ENCODE peak calls at places on chromosomes 13 and 19, in six cellular contexts. B, U, K, J, W and Q are unnamed samples.

GRCh38 chr19:1424182-1424955 is 13.8 kb upstream of the RPS15 start:
- DNase-seq in B (no peak), U (no peak), K (no peak), J (no peak), W (no peak), Q (no peak)

GRCh38 chr19:17576758-17577532 is 21.5 kb downstream of the COLGALT1 start:
- DNase-seq in B (peak), U (peak), K (no peak), J (no peak), W (peak), Q (no peak)

GRCh38 chr19:9945319-9945966 is 9.1 kb upstream of the OLFM2 start:
- DNase-seq in B (peak), U (peak), K (no peak), J (peak), W (peak), Q (peak)

GRCh38 chr19:12295191-12295590 is 508 bp upstream of the ZNF44 start:
- DNase-seq in B (no peak), U (no peak), K (no peak), J (no peak), W (no peak), Q (no peak)

GRCh38 chr13:80923907-80924306 is 583.0 kb upstream of the SPRY2 start:
- DNase-seq in B (no peak), U (no peak), K (no peak), J (no peak), W (no peak), Q (no peak)

GRCh38 chr13:36796052-36796451 is 23.0 kb upstream of the RFXAP start:
- DNase-seq in B (no peak), U (no peak), K (no peak), J (no peak), W (no peak), Q (no peak)

GRCh38 chr13:95643814-95644598 is 500 bp downstream of the DZIP1 start:
- DNase-seq in B (peak), U (no peak), K (no peak), J (no peak), W (no peak), Q (no peak)

GRCh38 chr19:35240322-35240721 is 8.5 kb upstream of the LSR start:
- DNase-seq in B (no peak), U (no peak), K (no peak), J (no peak), W (no peak), Q (no peak)

GRCh38 chr13:50123862-50124535 is 108.8 kb downstream of the KCNRG start:
- DNase-seq in B (peak), U (no peak), K (no peak), J (peak), W (peak), Q (peak)

GRCh38 chr19:51552996-51553725 is 17.9 kb upstream of the ZNF175 start:
- DNase-seq in B (peak), U (peak), K (peak), J (no peak), W (peak), Q (peak)

GRCh38 chr13:33312150-33312908 is 26.8 kb upstream of the STARD13 start:
- DNase-seq in B (no peak), U (no peak), K (no peak), J (no peak), W (no peak), Q (no peak)

GRCh38 chr13:40667622-40667978 is 1.2 kb upstream of the FOXO1 start:
- DNase-seq in B (peak), U (peak), K (no peak), J (peak), W (no peak), Q (no peak)

GRCh38 chr13:40666905-40667621 is 622 bp upstream of the FOXO1 start:
- DNase-seq in B (peak), U (peak), K (peak), J (peak), W (peak), Q (no peak)

GRCh38 chr13:40665061-40665753 is 1.2 kb downstream of the FOXO1 start:
- DNase-seq in B (peak), U (peak), K (peak), J (peak), W (no peak), Q (no peak)

GRCh38 chr13:40665754-40666057 is 735 bp downstream of the FOXO1 start:
- DNase-seq in B (no peak), U (no peak), K (peak), J (no peak), W (no peak), Q (no peak)

GRCh38 chr13:40666058-40666904 is at the start of gene FOXO1:
- DNase-seq in B (peak), U (peak), K (peak), J (peak), W (peak), Q (peak)
- TF ChIP-seq CTCF in B (peak), U (no peak), K (no peak), J (no peak), W (no peak), Q (no peak)

GRCh38 chr19:6532244-6532999 is 1.6 kb downstream of the TNFSF9 start:
- DNase-seq in B (no peak), U (peak), K (peak), J (no peak), W (no peak), Q (no peak)
- H3K27ac ChIP-seq in B (no peak), U (peak), K (peak), J (no peak), W (no peak), Q (no peak)

GRCh38 chr19:2540251-2540645 is 64.3 kb downstream of the GADD45B start:
- DNase-seq in B (no peak), U (no peak), K (no peak), J (no peak), W (no peak), Q (no peak)

GRCh38 chr19:2542341-2543069 is 66.6 kb downstream of the GADD45B start:
- DNase-seq in B (no peak), U (peak), K (no peak), J (no peak), W (no peak), Q (no peak)

GRCh38 chr19:2538096-2538757 is 62.3 kb downstream of the GADD45B start:
- DNase-seq in B (no peak), U (no peak), K (no peak), J (no peak), W (no peak), Q (no peak)

GRCh38 chr19:2543463-2544442 is 67.8 kb downstream of the GADD45B start:
- DNase-seq in B (peak), U (peak), K (peak), J (peak), W (peak), Q (peak)

GRCh38 chr19:2540646-2541454 is 64.9 kb downstream of the GADD45B start:
- DNase-seq in B (peak), U (peak), K (no peak), J (peak), W (peak), Q (peak)
- TF ChIP-seq CTCF in B (peak), U (peak), K (no peak), J (peak), W (no peak), Q (peak)

GRCh38 chr19:30877591-30878230 is 471.5 kb downstream of the TSHZ3 start:
- DNase-seq in B (no peak), U (no peak), K (no peak), J (peak), W (no peak), Q (no peak)
- H3K27ac ChIP-seq in B (no peak), U (no peak), K (no peak), J (no peak), W (no peak), Q (no peak)

GRCh38 chr13:29733069-29733700 is 117.2 kb downstream of the UBL3 start:
- DNase-seq in B (no peak), U (no peak), K (no peak), J (peak), W (no peak), Q (no peak)

DNA sequence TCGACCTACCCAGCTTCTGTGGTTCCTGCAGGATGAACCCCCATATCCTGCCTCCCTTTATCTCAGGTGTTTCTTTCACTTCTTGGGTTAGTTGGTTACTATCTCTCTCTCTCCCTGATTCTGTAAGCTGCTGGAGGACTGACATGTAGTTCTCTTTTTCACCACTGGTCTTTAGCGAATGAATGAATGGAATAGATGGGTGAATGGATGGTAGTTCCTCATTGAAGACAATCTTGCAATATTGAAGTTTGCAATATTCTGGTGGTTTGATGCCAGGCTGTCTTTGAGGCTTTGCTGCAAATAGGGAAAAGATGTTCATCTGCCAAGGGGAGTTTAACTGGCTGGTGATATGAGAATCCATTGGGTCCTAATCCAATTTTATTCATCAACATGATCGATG is 120.2 kb downstream of the UBL3 start:
- DNase-seq in B (no peak), U (no peak), K (no peak), J (no peak), W (no peak), Q (no peak)
- TF ChIP-seq CTCF in B (no peak), U (no peak), K (peak), J (no peak), W (no peak), Q (peak)

GRCh38 chr13:47826481-47826880 is 174.6 kb downstream of the SUCLA2 start:
- DNase-seq in B (no peak), U (no peak), K (no peak), J (no peak), W (no peak), Q (no peak)
- H3K27ac ChIP-seq in B (no peak), U (no peak), K (no peak), J (no peak), W (no peak), Q (no peak)